ENCODE peak calls at places on chromosomes 13 and 19, in four cellular contexts. J is PC-9, O is WERI-Rb-1, Q is body of pancreas. A is an unnamed sample.

GRCh38 chr19:58474997-58475713 is 997 bp upstream of the ZNF446 start:
- DNase-seq in O (no peak), Q (no peak), J (no peak), A (no peak)

GRCh38 chr13:28628250-28628649 is 30.7 kb upstream of the POMP start:
- DNase-seq in Q (no peak), J (no peak), O (no peak), A (no peak)

GRCh38 chr19:56167064-56167578 is 8.7 kb upstream of the GALP start:
- DNase-seq in O (no peak), J (no peak), Q (no peak), A (no peak)

GRCh38 chr13:27504541-27504940 is 54.2 kb upstream of the MTIF3 start:
- DNase-seq in J (no peak), O (no peak), Q (no peak), A (no peak)

GRCh38 chr19:33726756-33727155 is 69.9 kb upstream of the KCTD15 start:
- DNase-seq in O (no peak), J (no peak), Q (no peak), A (no peak)

GRCh38 chr19:45234089-45234869 is 10.9 kb downstream of the EXOC3L2 start:
- DNase-seq in Q (no peak), O (no peak), J (no peak), A (no peak)

GRCh38 chr13:33340631-33341030 is 55.1 kb upstream of the STARD13 start:
- DNase-seq in O (no peak), Q (no peak), J (no peak), A (no peak)

GRCh38 chr19:48424694-48425219 is 21.0 kb upstream of the GRWD1 start:
- DNase-seq in O (no peak), J (peak), Q (no peak), A (peak)

GRCh38 chr13:97234236-97234635 is 12.1 kb downstream of the MBNL2 start:
- DNase-seq in J (no peak), Q (no peak), O (no peak), A (no peak)

GRCh38 chr13:67048084-67048792 is 181.9 kb downstream of the PCDH9 start:
- DNase-seq in J (no peak), O (no peak), Q (peak), A (peak)

GRCh38 chr13:45544520-45544919 is 71.0 kb downstream of the ERICH6B start:
- DNase-seq in Q (no peak), O (no peak), J (no peak), A (no peak)

GRCh38 chr19:7637374-7638256 is 705 bp downstream of the STXBP2 start:
- DNase-seq in Q (peak), J (peak), O (no peak), A (no peak)

GRCh38 chr19:18478545-18479311 is 40.8 kb upstream of the ISYNA1 start:
- DNase-seq in Q (peak), J (peak), O (peak), A (peak)

GRCh38 chr19:1041835-1042685 is 2.2 kb downstream of the ABCA7 start:
- DNase-seq in O (no peak), J (no peak), Q (peak), A (no peak)

DNA sequence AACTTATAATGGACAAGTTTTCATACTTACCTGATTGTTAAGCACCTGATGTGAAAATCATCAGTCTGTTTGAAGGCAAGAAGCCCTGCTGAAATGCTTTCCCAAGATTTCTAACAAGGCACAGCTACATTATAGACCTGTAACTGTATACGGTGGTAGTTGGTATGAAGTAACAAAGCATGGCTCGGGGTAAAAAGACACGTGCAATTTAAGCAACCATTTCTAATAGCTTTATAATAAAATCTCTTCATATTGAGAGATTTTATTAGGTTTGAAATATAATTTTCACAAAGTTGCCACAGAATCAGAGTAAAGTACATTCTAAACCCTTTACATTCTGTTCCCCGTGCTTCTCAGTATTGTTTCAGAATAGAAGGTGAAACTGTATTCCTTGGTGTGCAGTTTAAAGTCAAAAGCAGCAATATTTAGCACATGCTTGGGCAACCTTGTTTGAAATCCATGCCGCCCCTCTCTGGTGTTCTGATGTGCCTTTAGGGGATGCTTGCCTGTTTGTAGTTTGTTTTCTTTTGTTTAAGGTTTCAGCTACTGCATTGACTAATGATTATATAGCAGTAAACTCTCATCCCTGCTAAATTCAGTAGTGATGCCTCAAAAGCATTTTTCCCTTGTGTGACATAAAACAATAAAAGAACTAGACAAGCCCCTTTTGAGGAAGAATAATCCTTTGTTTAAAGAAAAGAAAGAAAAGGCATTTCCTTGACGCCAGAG is 125.2 kb upstream of the OBI1 start:
- DNase-seq in O (no peak), Q (no peak), J (no peak), A (no peak)
- H3K27ac ChIP-seq in O (no peak), Q (no peak), J (no peak), A (no peak)

GRCh38 chr13:25807562-25807961 is 244.3 kb downstream of the SHISA2 start:
- DNase-seq in O (no peak), Q (no peak), J (no peak), A (no peak)
- H3K27ac ChIP-seq in O (no peak), Q (no peak), J (no peak), A (no peak)

GRCh38 chr13:99659234-99659633 is 158.0 kb downstream of the TM9SF2 start:
- DNase-seq in O (no peak), Q (no peak), J (no peak), A (peak)
- H3K27ac ChIP-seq in O (no peak), Q (no peak), J (no peak), A (no peak)

GRCh38 chr13:101982903-101983302 is 418.9 kb downstream of the FGF14 start:
- DNase-seq in J (no peak), O (no peak), Q (no peak), A (no peak)

GRCh38 chr13:101978546-101979315 is 423.1 kb downstream of the FGF14 start:
- DNase-seq in O (no peak), J (no peak), Q (no peak), A (no peak)

GRCh38 chr13:101977475-101977874 is 424.4 kb downstream of the FGF14 start:
- DNase-seq in Q (peak), O (no peak), J (no peak), A (no peak)

GRCh38 chr13:101985321-101985720 is 416.5 kb downstream of the FGF14 start:
- DNase-seq in J (no peak), O (no peak), Q (no peak), A (no peak)

GRCh38 chr13:101979825-101980224 is 422.0 kb downstream of the FGF14 start:
- DNase-seq in J (no peak), Q (no peak), O (no peak), A (no peak)
- H3K27ac ChIP-seq in J (no peak), Q (no peak), O (no peak), A (no peak)

GRCh38 chr19:35011737-35012682 is 11.9 kb downstream of the GRAMD1A start:
- DNase-seq in J (no peak), Q (no peak), O (no peak), A (no peak)

GRCh38 chr19:35013047-35013819 is 13.1 kb downstream of the GRAMD1A start:
- DNase-seq in J (peak), Q (peak), O (peak), A (peak)

GRCh38 chr19:35009424-35010415 is 9.6 kb downstream of the GRAMD1A start:
- DNase-seq in J (no peak), Q (no peak), O (no peak), A (peak)

GRCh38 chr19:35008891-35009341 is 8.8 kb downstream of the GRAMD1A start:
- DNase-seq in J (no peak), Q (no peak), O (no peak), A (no peak)

DNA sequence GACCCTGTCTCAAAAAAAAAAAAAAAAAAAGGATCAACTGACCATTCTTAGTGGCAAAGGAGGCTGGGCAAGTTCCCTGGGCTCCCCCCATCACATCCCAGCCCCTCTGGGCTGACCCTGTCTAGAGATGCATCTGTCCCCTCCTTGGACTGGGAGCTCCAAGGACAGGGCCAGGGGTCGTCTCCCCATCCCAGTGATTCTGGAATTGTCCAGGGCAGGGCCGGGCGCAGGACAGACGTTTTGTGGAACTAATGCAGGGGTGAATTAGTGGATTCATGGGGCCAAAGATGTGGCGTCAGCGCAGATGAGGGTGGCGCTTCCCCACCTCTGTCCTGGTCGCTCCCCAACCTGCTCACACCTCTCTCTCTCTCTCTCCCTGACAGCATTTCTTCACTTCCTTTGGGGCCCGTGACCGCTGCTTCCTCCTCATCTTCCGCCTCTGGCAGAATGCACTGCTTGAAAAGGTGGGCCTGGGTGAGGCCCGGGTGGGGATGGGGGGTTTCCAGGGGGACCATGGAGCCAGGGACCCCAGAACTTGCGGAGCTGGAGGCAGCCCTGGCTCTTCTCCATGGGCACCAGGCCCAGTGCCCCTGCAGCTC is 11.1 kb downstream of the GRAMD1A start:
- DNase-seq in J (no peak), Q (no peak), O (no peak), A (peak)
- H3K27ac ChIP-seq in J (no peak), Q (no peak), O (no peak), A (no peak)

DNA sequence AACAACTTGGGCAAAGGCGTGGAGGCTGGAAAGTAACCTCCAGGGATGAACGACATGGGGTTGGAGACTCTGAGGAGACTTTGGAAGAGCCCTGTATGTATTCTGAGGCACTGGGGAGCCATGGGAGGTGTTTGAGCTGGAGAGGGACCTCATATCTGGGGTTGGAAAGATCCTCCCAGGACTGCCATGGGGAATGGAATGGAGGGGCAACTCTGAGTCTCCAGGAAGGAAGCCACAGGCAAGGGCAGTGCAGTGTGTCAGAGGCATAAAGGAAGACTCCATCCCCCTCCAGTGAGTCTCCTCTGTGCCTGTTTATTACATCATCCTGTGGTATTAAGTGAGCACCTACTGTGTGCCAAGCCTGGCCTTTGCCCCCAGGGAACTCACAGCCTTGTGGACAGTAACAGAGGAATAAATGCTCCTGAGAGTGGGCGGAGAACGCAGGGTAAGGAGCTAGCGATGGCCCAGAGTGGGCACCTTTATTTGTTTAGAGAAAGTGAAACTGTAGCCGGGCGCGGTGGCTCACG is 7.7 kb downstream of the PEAK3 start:
- DNase-seq in Q (no peak), J (no peak), O (no peak), A (no peak)
- H3K27ac ChIP-seq in Q (no peak), J (no peak), O (no peak), A (no peak)

GRCh38 chr19:14147797-14148605 is 11.6 kb upstream of the ASF1B start:
- DNase-seq in J (peak), O (peak), Q (peak), A (no peak)
- H3K27ac ChIP-seq in J (no peak), O (no peak), Q (no peak), A (no peak)

GRCh38 chr19:17078920-17079709 is 3.5 kb downstream of the MYO9B start:
- DNase-seq in O (peak), J (no peak), Q (peak), A (no peak)
- H3K27ac ChIP-seq in O (peak), J (peak), Q (no peak), A (peak)

GRCh38 chr13:112069063-112069726 is 2.2 kb downstream of the SOX1 start:
- DNase-seq in J (no peak), O (no peak), Q (no peak), A (no peak)
- H3K27ac ChIP-seq in J (no peak), O (no peak), Q (no peak), A (no peak)

GRCh38 chr19:15222738-15223648 is 9.3 kb downstream of the EPHX3 start:
- DNase-seq in O (peak), Q (peak), J (peak), A (peak)
- H3K27ac ChIP-seq in O (peak), Q (no peak), J (no peak), A (peak)

A was measured in SJSA1.